ENCODE peak calls at places on chromosomes 4 and X, in ten cellular contexts. K, Y, M, W, P, J, H, R, O and E are unnamed samples. For H3K4me1, the result is how much of the 10 kb centered on the place peaks cover.

GRCh38 chr4:158710814-158711213 is 12.4 kb downstream of the PPID start:
- DNase-seq in O (no peak), R (no peak), W (no peak), P (no peak), Y (peak), J (no peak), K (no peak), M (no peak), H (no peak), E (no peak)

GRCh38 chr4:185573651-185574199 is 38.4 kb upstream of the PDLIM3 start:
- DNase-seq in R (no peak), Y (peak), W (no peak), O (no peak), P (peak), J (peak), M (peak), H (no peak), K (no peak), E (peak)

GRCh38 chr4:4987656-4988055 is 31.6 kb downstream of the CYTL1 start:
- DNase-seq in W (no peak), P (no peak), O (no peak), Y (no peak), J (no peak), R (no peak), K (no peak), H (no peak), M (no peak), E (no peak)

GRCh38 chrX:123504047-123504446 is 228.8 kb downstream of the THOC2 start:
- DNase-seq in M (no peak), O (no peak), H (no peak), J (no peak), W (no peak), Y (peak), R (no peak), P (no peak), K (no peak), E (no peak)

GRCh38 chr4:20313237-20314030 is 61.7 kb downstream of the SLIT2 start:
- DNase-seq in P (peak), R (peak), H (peak), O (peak), W (peak), Y (no peak), K (no peak), J (no peak), M (peak), E (no peak)

GRCh38 chrX:148691456-148691855 is 191.0 kb downstream of the AFF2 start:
- DNase-seq in O (no peak), M (no peak), P (no peak), R (no peak), W (no peak), K (no peak), Y (peak), J (no peak), H (no peak), E (no peak)

GRCh38 chrX:2484232-2484631 is 16.5 kb downstream of the DHRSX start:
- DNase-seq in Y (no peak), W (no peak), O (no peak), J (no peak), P (no peak), H (no peak), R (no peak), K (no peak), M (peak), E (peak)

GRCh38 chrX:75547783-75548182 is 24.9 kb upstream of the ZDHHC15 start:
- DNase-seq in J (peak), M (peak), H (peak), Y (peak), K (no peak), W (no peak), R (peak), P (no peak), O (peak), E (no peak)

GRCh38 chr4:181971411-181971810 is 271.8 kb upstream of the TENM3 start:
- DNase-seq in Y (peak), O (no peak), M (no peak), K (no peak), R (no peak), H (no peak), J (no peak), W (no peak), P (no peak), E (no peak)

GRCh38 chrX:3638280-3638873 is 75.1 kb downstream of the PRKX start:
- DNase-seq in M (peak), R (no peak), J (peak), W (peak), H (peak), P (peak), Y (peak), K (peak), O (peak), E (no peak)

GRCh38 chr4:105352826-105353225 is 121.0 kb downstream of the PPA2 start:
- DNase-seq in O (no peak), J (no peak), H (no peak), P (no peak), W (peak), K (no peak), R (no peak), Y (peak), M (no peak), E (no peak)

GRCh38 chr4:8274772-8275241 is 5.3 kb downstream of the HTRA3 start:
- DNase-seq in K (no peak), O (peak), R (peak), P (peak), Y (peak), W (no peak), J (peak), H (peak), M (peak), E (no peak)

GRCh38 chr4:57219389-57219890 is 109.3 kb upstream of the IGFBP7 start:
- DNase-seq in R (no peak), W (no peak), K (no peak), O (no peak), Y (no peak), M (no peak), H (no peak), J (no peak), P (peak), E (no peak)

GRCh38 chrX:140318306-140318705 is 186.6 kb downstream of the SOX3 start:
- DNase-seq in J (no peak), P (peak), W (no peak), M (no peak), Y (peak), R (no peak), K (no peak), O (no peak), H (no peak), E (no peak)

GRCh38 chr4:184498598-184498997 is 24.2 kb upstream of the IRF2 start:
- DNase-seq in P (no peak), M (no peak), H (no peak), K (no peak), O (no peak), R (no peak), W (no peak), Y (no peak), J (no peak), E (no peak)

DNA sequence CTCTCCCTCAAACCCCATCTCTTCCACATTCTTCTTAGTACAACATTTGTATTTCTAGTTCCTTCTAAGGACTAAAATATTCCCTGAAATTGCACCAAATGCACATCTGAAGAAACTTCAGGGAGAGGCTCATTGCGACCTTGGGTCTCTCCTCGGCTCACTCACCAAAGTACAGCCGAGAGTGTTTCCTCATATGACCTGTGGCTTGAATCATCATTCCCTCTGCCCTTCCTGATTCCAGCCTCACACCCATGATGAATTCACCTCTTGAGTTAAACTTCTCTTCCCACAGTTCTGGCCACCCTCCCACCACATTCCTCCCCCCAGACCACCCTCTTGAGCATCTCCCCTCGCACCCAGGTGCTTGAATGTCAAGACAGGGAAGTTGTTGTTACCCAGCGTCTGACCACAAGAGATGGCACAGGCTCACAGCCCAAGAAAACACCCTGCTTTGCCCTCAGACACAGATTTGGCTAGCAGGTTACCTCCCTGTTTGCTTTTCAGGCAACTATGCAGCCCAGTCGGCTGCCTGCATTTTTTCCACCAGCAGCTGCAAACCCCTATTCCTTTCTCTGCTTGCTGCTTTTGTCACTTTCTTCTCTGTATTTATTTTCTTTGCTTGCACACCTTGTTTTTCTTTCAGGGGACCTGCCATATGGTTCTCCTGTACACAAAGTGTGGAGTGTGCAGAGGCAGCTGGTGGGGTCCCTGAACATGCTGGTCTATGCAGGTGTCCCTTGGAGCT is 214.8 kb downstream of the SPATA18 start:
- DNase-seq in O (peak), R (no peak), M (no peak), J (no peak), K (no peak), W (no peak), P (no peak), H (no peak), Y (no peak), E (no peak)
- H3K4me1 ChIP-seq in O (under half), R (under half), M (under half), J (under half), K (under half), W (under half), P (under half), H (under half), Y (under half), E (under half)

GRCh38 chrX:40145670-40146470 is 48.1 kb upstream of the BCOR start:
- DNase-seq in W (no peak), H (no peak), J (no peak), M (no peak), P (peak), O (no peak), Y (no peak), R (peak), K (no peak), E (no peak)

GRCh38 chrX:40148439-40149285 is 50.9 kb upstream of the BCOR start:
- DNase-seq in W (no peak), R (peak), Y (no peak), O (no peak), K (no peak), P (peak), M (no peak), H (peak), J (no peak), E (no peak)

GRCh38 chrX:40146471-40147398 is 49.0 kb upstream of the BCOR start:
- DNase-seq in H (no peak), J (peak), Y (peak), K (no peak), P (peak), M (peak), O (peak), R (peak), W (no peak), E (no peak)

GRCh38 chrX:40148189-40148438 is 50.4 kb upstream of the BCOR start:
- DNase-seq in R (peak), M (no peak), P (no peak), W (no peak), J (no peak), O (no peak), H (no peak), Y (no peak), K (no peak), E (no peak)

DNA sequence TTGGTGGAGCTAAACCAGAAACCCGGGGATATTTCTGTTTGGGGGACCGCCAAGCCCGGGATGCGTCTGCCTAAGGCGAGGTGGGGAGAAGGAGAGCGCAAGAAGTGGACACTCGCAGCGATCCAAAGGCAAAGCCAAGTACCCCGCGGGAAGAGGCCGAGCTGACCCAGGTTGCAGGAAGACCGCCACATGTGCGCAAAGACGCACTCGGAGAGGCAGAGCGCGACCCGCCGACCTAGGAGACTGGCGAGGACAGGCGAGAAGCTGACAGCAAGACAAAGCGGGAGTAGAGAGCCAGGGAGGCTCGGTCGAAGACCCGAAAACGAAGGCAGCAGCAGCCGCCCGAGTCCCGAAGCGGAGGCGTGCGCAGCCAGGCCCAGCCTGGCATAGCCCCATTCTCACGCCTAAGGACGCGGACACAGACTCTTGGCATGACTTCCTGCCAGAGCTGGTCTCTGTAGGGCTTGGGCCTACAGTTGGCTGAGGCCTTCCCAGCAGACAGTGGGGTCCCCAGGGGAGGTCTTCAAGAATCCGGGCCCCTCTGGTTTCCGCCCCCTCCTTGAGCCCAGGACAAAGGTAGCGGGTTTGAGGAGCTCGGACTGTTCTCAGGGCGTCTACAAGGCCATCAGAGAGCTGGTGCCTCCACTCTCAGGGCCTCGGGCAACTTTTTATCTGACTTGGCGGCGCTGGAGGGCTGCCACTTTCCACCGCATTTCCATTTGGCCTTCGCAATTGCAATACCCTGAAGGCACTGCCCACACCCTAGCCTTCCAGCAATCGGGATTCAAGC is 49.8 kb upstream of the BCOR start:
- DNase-seq in P (peak), O (peak), Y (no peak), H (no peak), J (peak), K (no peak), W (no peak), R (peak), M (no peak), E (no peak)
- H3K4me1 ChIP-seq in P (half or more), O (under half), Y (under half), H (under half), J (under half), K (under half), W (under half), R (under half), M (under half), E (under half)

GRCh38 chrX:51336584-51336983 is 4.0 kb downstream of the NUDT10 start:
- DNase-seq in H (no peak), Y (peak), W (no peak), K (peak), P (peak), M (peak), J (peak), R (no peak), O (peak), E (no peak)

GRCh38 chrX:51332188-51332942 is at the start of gene NUDT10:
- DNase-seq in M (peak), O (peak), H (peak), P (peak), K (no peak), Y (peak), R (peak), J (peak), W (no peak), E (peak)

DNA sequence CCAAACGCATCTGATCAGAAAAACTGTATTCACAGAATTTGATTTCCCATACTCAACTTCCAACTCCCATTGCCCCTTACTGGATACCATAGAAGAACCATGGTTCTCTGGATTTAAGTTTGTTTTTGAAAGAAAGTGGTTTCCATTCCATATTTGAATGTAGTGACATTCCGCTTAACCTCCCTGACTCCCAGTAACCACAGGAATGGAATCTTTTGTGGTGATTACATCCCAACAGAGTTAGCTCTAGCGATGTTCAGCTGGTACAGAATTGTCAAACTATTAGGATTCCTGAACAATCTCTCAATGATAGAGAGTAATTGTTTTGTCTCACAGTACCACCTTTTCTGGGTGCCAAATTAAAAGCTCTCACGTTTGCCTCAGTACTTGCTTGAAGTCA is 1.7 kb downstream of the NUDT10 start:
- DNase-seq in H (no peak), M (no peak), W (no peak), R (no peak), P (no peak), O (no peak), J (no peak), K (no peak), Y (peak), E (no peak)
- H3K4me1 ChIP-seq in H (under half), M (under half), W (under half), R (under half), P (under half), O (under half), J (under half), K (under half), Y (under half), E (under half)

GRCh38 chrX:136752796-136753195 is 27.9 kb downstream of the ARHGEF6 start:
- DNase-seq in J (no peak), O (no peak), K (no peak), Y (peak), M (no peak), P (no peak), H (no peak), R (no peak), W (no peak), E (no peak)
- H3K4me1 ChIP-seq in J (under half), O (under half), K (under half), Y (under half), M (under half), P (under half), H (under half), R (under half), W (under half), E (under half)

DNA sequence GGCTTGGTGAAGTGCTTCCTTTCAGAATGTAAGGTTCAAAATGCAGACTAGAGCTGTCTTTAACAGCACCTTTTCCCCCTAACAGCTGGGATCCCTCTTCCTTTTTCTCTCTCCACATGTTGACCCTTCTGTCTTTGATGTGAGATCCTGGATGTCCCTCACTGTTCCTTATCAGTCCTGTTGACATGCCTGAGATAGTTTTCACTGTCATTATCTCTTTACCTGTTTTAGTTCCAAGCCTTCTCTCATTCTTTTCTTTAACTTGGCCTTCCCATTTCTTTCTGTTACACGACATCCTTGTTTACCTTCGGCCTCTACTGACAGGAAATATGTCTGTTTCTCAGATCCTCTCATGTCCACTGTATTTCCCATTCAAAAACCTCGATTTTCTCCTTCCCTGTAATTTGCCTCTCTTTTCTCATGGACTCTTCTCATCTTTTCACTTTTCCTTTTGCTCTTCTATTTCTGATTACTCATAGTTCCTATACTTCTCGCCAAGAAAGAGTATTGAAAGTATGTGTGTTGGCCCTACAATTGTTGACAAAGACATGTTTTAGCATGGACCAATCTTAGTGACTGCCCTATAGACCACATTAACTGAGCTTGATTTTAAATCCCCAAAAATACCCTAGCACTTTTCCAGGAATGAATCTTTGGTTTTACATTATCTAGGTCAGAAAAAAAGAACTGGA is 1.2 kb upstream of the SOWAHB start:
- DNase-seq in H (no peak), O (no peak), W (no peak), Y (peak), K (no peak), J (no peak), R (no peak), M (no peak), P (no peak), E (no peak)
- H3K4me1 ChIP-seq in H (under half), O (under half), W (under half), Y (under half), K (under half), J (under half), R (under half), M (under half), P (under half), E (under half)